ENCODE peak calls at places on chromosomes 11 and 22, in six cellular contexts. G is NCI-H82; A is endothelial cell; R is ovary; X is stomach; V is activated effector memory CD4-positive, alpha-beta T cell treated with anti-CD3 and anti-CD28 coated beads, Interleukin-2, amount 50 U/mL, for 16 hours. W is an unnamed sample.

GRCh38 chr11:6468712-6469495 is 4.8 kb downstream of the TRIM3 start:
- DNase-seq in G (peak), A (peak), R (peak), X (peak), V (no peak), W (peak)

GRCh38 chr11:101133190-101133589 is 3.6 kb upstream of the PGR start:
- DNase-seq in G (no peak), A (no peak), R (no peak), X (no peak), V (no peak), W (no peak)

GRCh38 chr11:8290122-8290810 is 26.6 kb upstream of the LMO1 start:
- DNase-seq in G (peak), A (no peak), R (no peak), X (no peak), V (no peak), W (no peak)

GRCh38 chr11:11363674-11364073 is 10.6 kb upstream of the CSNK2A3 start:
- DNase-seq in G (no peak), A (no peak), R (no peak), X (no peak), V (no peak), W (no peak)

GRCh38 chr11:79406376-79406775 is 34.5 kb downstream of the TENM4 start:
- DNase-seq in G (no peak), A (no peak), R (no peak), X (no peak), V (no peak), W (no peak)

GRCh38 chr22:41094036-41094435 is 1.6 kb downstream of the EP300 start:
- DNase-seq in G (peak), A (no peak), R (no peak), X (no peak), V (no peak), W (no peak)

GRCh38 chr22:49964136-49964492 is 3.5 kb downstream of the PIM3 start:
- DNase-seq in G (no peak), A (no peak), R (peak), X (peak), V (peak), W (peak)

GRCh38 chr11:27496461-27496860 is 10.1 kb downstream of the LIN7C start:
- DNase-seq in G (no peak), A (no peak), R (no peak), X (no peak), V (no peak), W (no peak)

GRCh38 chr11:61041755-61042518 is 60.4 kb upstream of the CD5 start:
- DNase-seq in G (peak), A (peak), R (peak), X (peak), V (peak), W (peak)

GRCh38 chr11:119374632-119375394 is 6.7 kb downstream of the USP2 start:
- DNase-seq in G (peak), A (no peak), R (no peak), X (no peak), V (peak), W (no peak)

GRCh38 chr11:25902476-25902875 is 429.5 kb upstream of the ANO3 start:
- DNase-seq in G (no peak), A (no peak), R (no peak), X (no peak), V (no peak), W (no peak)

GRCh38 chr22:25979968-25980367 is 189.3 kb upstream of the SEZ6L start:
- DNase-seq in G (no peak), A (no peak), R (no peak), X (no peak), V (no peak), W (no peak)

GRCh38 chr11:35287491-35287890 is 131.9 kb downstream of the SLC1A2 start:
- DNase-seq in G (no peak), A (no peak), R (no peak), X (no peak), V (no peak), W (no peak)

GRCh38 chr11:91837649-91838330 is 386.8 kb upstream of the FAT3 start:
- DNase-seq in G (no peak), A (no peak), R (no peak), X (no peak), V (no peak), W (no peak)

GRCh38 chr11:128616158-128616557 is 28.8 kb upstream of the ETS1 start:
- DNase-seq in G (no peak), A (peak), R (no peak), X (no peak), V (no peak), W (peak)

GRCh38 chr11:107998761-107999160 is 9.9 kb upstream of the CUL5 start:
- DNase-seq in G (no peak), A (no peak), R (no peak), X (no peak), V (no peak), W (no peak)

GRCh38 chr11:35875466-35875865 is 68.4 kb upstream of the LDLRAD3 start:
- DNase-seq in G (no peak), A (no peak), R (no peak), X (no peak), V (no peak), W (no peak)

GRCh38 chr11:76769071-76769560 is 14.0 kb upstream of the TSKU start:
- DNase-seq in G (no peak), A (no peak), R (no peak), X (no peak), V (no peak), W (no peak)

GRCh38 chr11:21641839-21642238 is 551.0 kb upstream of the ANO5 start:
- DNase-seq in G (no peak), A (no peak), R (no peak), X (no peak), V (no peak), W (no peak)

GRCh38 chr11:74731301-74732094 is at the start of gene CHRDL2:
- DNase-seq in G (no peak), A (peak), R (no peak), X (no peak), V (no peak), W (no peak)

GRCh38 chr11:64232182-64233018 is 2.0 kb upstream of the VEGFB start:
- DNase-seq in G (no peak), A (no peak), R (peak), X (no peak), V (no peak), W (no peak)

GRCh38 chr11:76248210-76248609 is 41.9 kb upstream of the WNT11 start:
- DNase-seq in G (peak), A (peak), R (no peak), X (no peak), V (no peak), W (no peak)

GRCh38 chr22:19352766-19353165 is 61.2 kb upstream of the CLTCL1 start:
- DNase-seq in G (no peak), A (no peak), R (no peak), X (no peak), V (no peak), W (no peak)

GRCh38 chr11:74697722-74698121 is 33.5 kb downstream of the CHRDL2 start:
- DNase-seq in G (no peak), A (no peak), R (no peak), X (no peak), V (no peak), W (no peak)

GRCh38 chr11:106424111-106424510 is 346.6 kb downstream of the AASDHPPT start:
- DNase-seq in G (no peak), A (no peak), R (no peak), X (no peak), V (no peak), W (no peak)

GRCh38 chr11:64876835-64877341 is 1.5 kb downstream of the EHD1 start:
- DNase-seq in G (no peak), A (no peak), R (no peak), X (peak), V (no peak), W (no peak)

GRCh38 chr11:7060828-7061227 is 28.0 kb upstream of the RBMXL2 start:
- DNase-seq in G (no peak), A (no peak), R (no peak), X (no peak), V (no peak), W (no peak)

GRCh38 chr11:6629892-6630631 is 10.8 kb upstream of the TPP1 start:
- DNase-seq in G (no peak), A (no peak), R (peak), X (peak), V (peak), W (no peak)

GRCh38 chr11:116117326-116118137 is 613.3 kb upstream of the CADM1 start:
- DNase-seq in G (no peak), A (no peak), R (no peak), X (no peak), V (no peak), W (no peak)

GRCh38 chr22:44710474-44711235 is 8.7 kb downstream of the PRR5 start:
- DNase-seq in G (no peak), A (no peak), R (no peak), X (peak), V (no peak), W (no peak)

GRCh38 chr11:44595964-44596381 is 30.5 kb downstream of the CD82 start:
- DNase-seq in G (no peak), A (no peak), R (peak), X (peak), V (peak), W (peak)

GRCh38 chr11:133403900-133404299 is 128.4 kb downstream of the OPCML start:
- DNase-seq in G (no peak), A (peak), R (no peak), X (no peak), V (no peak), W (no peak)

GRCh38 chr11:62497132-62497915 is 49.3 kb downstream of the AHNAK start:
- DNase-seq in G (peak), A (no peak), R (no peak), X (peak), V (no peak), W (no peak)

GRCh38 chr22:46122511-46122971 is 27.8 kb upstream of the PPARA start:
- DNase-seq in G (peak), A (peak), R (peak), X (peak), V (peak), W (peak)

GRCh38 chr22:49971232-49972162 is 10.9 kb downstream of the PIM3 start:
- DNase-seq in G (no peak), A (peak), R (peak), X (peak), V (peak), W (peak)

GRCh38 chr11:68038226-68038717 is 553 bp upstream of the TCIRG1 start:
- DNase-seq in G (peak), A (no peak), R (no peak), X (no peak), V (no peak), W (no peak)

GRCh38 chr22:44920183-44920582 is 89.6 kb downstream of the PHF21B start:
- DNase-seq in G (no peak), A (no peak), R (no peak), X (no peak), V (no peak), W (no peak)

GRCh38 chr11:2237457-2238238 is 32.7 kb downstream of the ASCL2 start:
- DNase-seq in G (no peak), A (no peak), R (no peak), X (no peak), V (no peak), W (no peak)